ENCODE peak calls at places on chromosomes 6 and 20, in ten cellular contexts. One of them, this sample, is unnamed.

GRCh38 chr6:44661221-44661609 is 273.7 kb downstream of the CDC5L start:
- DNase-seq in SJSA1: no peak
- DNase-seq in mesendoderm: peak; percentile 64
- DNase-seq in PC-3: peak; percentile 34
- DNase-seq in small intestine: peak; percentile 23
- DNase-seq in cardiac muscle cell: no peak
- DNase-seq in GM06990: no peak
- DNase-seq in CD8-positive, alpha-beta T cell: no peak
- DNase-seq in prostate gland: peak; percentile 57
- DNase-seq in fibroblast of lung: no peak
- DNase-seq in this sample: no peak

GRCh38 chr20:44776977-44777376 is 31.3 kb downstream of the KCNK15 start:
- DNase-seq in SJSA1: no peak
- DNase-seq in mesendoderm: peak; percentile 56
- DNase-seq in PC-3: peak; percentile 51
- DNase-seq in small intestine: no peak
- DNase-seq in cardiac muscle cell: peak; percentile 74
- DNase-seq in GM06990: no peak
- DNase-seq in CD8-positive, alpha-beta T cell: no peak
- DNase-seq in prostate gland: no peak
- DNase-seq in fibroblast of lung: peak; percentile 23
- DNase-seq in this sample: no peak

GRCh38 chr6:551405-551804 is 105.5 kb downstream of the HUS1B start:
- DNase-seq in SJSA1: peak; percentile 84
- DNase-seq in mesendoderm: peak; percentile 91
- DNase-seq in PC-3: peak; percentile 47
- DNase-seq in small intestine: no peak
- DNase-seq in cardiac muscle cell: peak; percentile 64
- DNase-seq in GM06990: no peak
- DNase-seq in CD8-positive, alpha-beta T cell: no peak
- DNase-seq in prostate gland: no peak
- DNase-seq in fibroblast of lung: peak; percentile 32
- DNase-seq in this sample: peak; percentile 55

GRCh38 chr20:58042626-58043025 is 185.8 kb downstream of the ANKRD60 start:
- DNase-seq in SJSA1: no peak
- DNase-seq in mesendoderm: no peak
- DNase-seq in PC-3: no peak
- DNase-seq in small intestine: no peak
- DNase-seq in cardiac muscle cell: no peak
- DNase-seq in GM06990: no peak
- DNase-seq in CD8-positive, alpha-beta T cell: no peak
- DNase-seq in prostate gland: no peak
- DNase-seq in fibroblast of lung: no peak
- DNase-seq in this sample: no peak

GRCh38 chr20:45058168-45058850 is 42.6 kb downstream of the KCNS1 start:
- DNase-seq in SJSA1: no peak
- DNase-seq in mesendoderm: no peak
- DNase-seq in PC-3: no peak
- DNase-seq in small intestine: no peak
- DNase-seq in cardiac muscle cell: no peak
- DNase-seq in GM06990: no peak
- DNase-seq in CD8-positive, alpha-beta T cell: no peak
- DNase-seq in prostate gland: no peak
- DNase-seq in fibroblast of lung: no peak
- DNase-seq in this sample: no peak

GRCh38 chr20:25316506-25317190 is 68.8 kb downstream of the PYGB start:
- DNase-seq in SJSA1: no peak
- DNase-seq in mesendoderm: no peak
- DNase-seq in PC-3: no peak
- DNase-seq in small intestine: no peak
- DNase-seq in cardiac muscle cell: no peak
- DNase-seq in GM06990: no peak
- DNase-seq in CD8-positive, alpha-beta T cell: no peak
- DNase-seq in prostate gland: no peak
- DNase-seq in fibroblast of lung: no peak
- DNase-seq in this sample: no peak

GRCh38 chr6:26211963-26212362 is 124.7 kb downstream of the HFE start:
- DNase-seq in SJSA1: no peak
- DNase-seq in mesendoderm: no peak
- DNase-seq in PC-3: no peak
- DNase-seq in small intestine: no peak
- DNase-seq in cardiac muscle cell: no peak
- DNase-seq in GM06990: no peak
- DNase-seq in CD8-positive, alpha-beta T cell: no peak
- DNase-seq in prostate gland: no peak
- DNase-seq in fibroblast of lung: no peak
- DNase-seq in this sample: no peak

GRCh38 chr6:87264481-87264880 is 57.9 kb upstream of the SMIM8 start:
- DNase-seq in SJSA1: no peak
- DNase-seq in mesendoderm: no peak
- DNase-seq in PC-3: no peak
- DNase-seq in small intestine: no peak
- DNase-seq in cardiac muscle cell: no peak
- DNase-seq in GM06990: no peak
- DNase-seq in CD8-positive, alpha-beta T cell: no peak
- DNase-seq in prostate gland: no peak
- DNase-seq in fibroblast of lung: no peak
- DNase-seq in this sample: no peak

GRCh38 chr6:155530219-155530834 is 74.7 kb upstream of the NOX3 start:
- DNase-seq in SJSA1: no peak
- DNase-seq in mesendoderm: peak; percentile 28
- DNase-seq in PC-3: peak; percentile 60
- DNase-seq in small intestine: peak; percentile 17
- DNase-seq in cardiac muscle cell: peak; percentile 30
- DNase-seq in GM06990: no peak
- DNase-seq in CD8-positive, alpha-beta T cell: no peak
- DNase-seq in prostate gland: no peak
- DNase-seq in fibroblast of lung: peak; percentile 67
- DNase-seq in this sample: no peak

GRCh38 chr6:157755752-157756411 is 67.2 kb upstream of the SNX9 start:
- DNase-seq in SJSA1: no peak
- DNase-seq in mesendoderm: no peak
- DNase-seq in PC-3: no peak
- DNase-seq in small intestine: no peak
- DNase-seq in cardiac muscle cell: no peak
- DNase-seq in GM06990: no peak
- DNase-seq in CD8-positive, alpha-beta T cell: no peak
- DNase-seq in prostate gland: no peak
- DNase-seq in fibroblast of lung: no peak
- DNase-seq in this sample: no peak

GRCh38 chr6:13531956-13532355 is 42.4 kb upstream of the SIRT5 start:
- DNase-seq in SJSA1: no peak
- DNase-seq in mesendoderm: peak; percentile 95
- DNase-seq in PC-3: no peak
- DNase-seq in small intestine: no peak
- DNase-seq in cardiac muscle cell: no peak
- DNase-seq in GM06990: no peak
- DNase-seq in CD8-positive, alpha-beta T cell: no peak
- DNase-seq in prostate gland: no peak
- DNase-seq in fibroblast of lung: no peak
- DNase-seq in this sample: no peak

GRCh38 chr6:18561006-18561750 is 174.0 kb downstream of the RNF144B start:
- DNase-seq in SJSA1: no peak
- DNase-seq in mesendoderm: no peak
- DNase-seq in PC-3: no peak
- DNase-seq in small intestine: no peak
- DNase-seq in cardiac muscle cell: no peak
- DNase-seq in GM06990: no peak
- DNase-seq in CD8-positive, alpha-beta T cell: no peak
- DNase-seq in prostate gland: no peak
- DNase-seq in fibroblast of lung: no peak
- DNase-seq in this sample: peak; percentile 21

GRCh38 chr6:105397987-105398386 is 4.9 kb downstream of the PREP start:
- DNase-seq in SJSA1: no peak
- DNase-seq in mesendoderm: peak; percentile 55
- DNase-seq in PC-3: no peak
- DNase-seq in small intestine: no peak
- DNase-seq in cardiac muscle cell: peak; percentile 38
- DNase-seq in GM06990: no peak
- DNase-seq in CD8-positive, alpha-beta T cell: no peak
- DNase-seq in prostate gland: no peak
- DNase-seq in fibroblast of lung: no peak
- DNase-seq in this sample: no peak

GRCh38 chr20:54134445-54135220 is 39.2 kb downstream of the CYP24A1 start:
- DNase-seq in SJSA1: peak; percentile 60
- DNase-seq in mesendoderm: no peak
- DNase-seq in PC-3: peak; percentile 98
- DNase-seq in small intestine: no peak
- DNase-seq in cardiac muscle cell: no peak
- DNase-seq in GM06990: no peak
- DNase-seq in CD8-positive, alpha-beta T cell: no peak
- DNase-seq in prostate gland: no peak
- DNase-seq in fibroblast of lung: no peak
- DNase-seq in this sample: no peak

GRCh38 chr20:32762754-32763201 is 593 bp downstream of the DNMT3B start:
- DNase-seq in SJSA1: no peak
- DNase-seq in mesendoderm: peak; percentile 49
- DNase-seq in PC-3: peak; percentile 9
- DNase-seq in small intestine: no peak
- DNase-seq in cardiac muscle cell: peak; percentile 47
- DNase-seq in GM06990: no peak
- DNase-seq in CD8-positive, alpha-beta T cell: peak; percentile 63
- DNase-seq in prostate gland: no peak
- DNase-seq in fibroblast of lung: no peak
- DNase-seq in this sample: peak; percentile 63

GRCh38 chr20:32764000-32764960 is 2.1 kb downstream of the DNMT3B start:
- DNase-seq in SJSA1: no peak
- DNase-seq in mesendoderm: peak; percentile 97
- DNase-seq in PC-3: no peak
- DNase-seq in small intestine: no peak
- DNase-seq in cardiac muscle cell: no peak
- DNase-seq in GM06990: no peak
- DNase-seq in CD8-positive, alpha-beta T cell: no peak
- DNase-seq in prostate gland: no peak
- DNase-seq in fibroblast of lung: no peak
- DNase-seq in this sample: no peak

GRCh38 chr20:32763202-32763999 is 1.2 kb downstream of the DNMT3B start:
- DNase-seq in SJSA1: no peak
- DNase-seq in mesendoderm: peak; percentile 62
- DNase-seq in PC-3: peak; percentile 34
- DNase-seq in small intestine: peak; percentile 23
- DNase-seq in cardiac muscle cell: no peak
- DNase-seq in GM06990: no peak
- DNase-seq in CD8-positive, alpha-beta T cell: no peak
- DNase-seq in prostate gland: no peak
- DNase-seq in fibroblast of lung: no peak
- DNase-seq in this sample: no peak

GRCh38 chr20:32761831-32762753 is at the start of gene DNMT3B:
- DNase-seq in SJSA1: peak; percentile 90
- DNase-seq in mesendoderm: peak; percentile 96
- DNase-seq in PC-3: peak; percentile 88
- DNase-seq in small intestine: peak; percentile 44
- DNase-seq in cardiac muscle cell: peak; percentile 87
- DNase-seq in GM06990: peak; percentile 78
- DNase-seq in CD8-positive, alpha-beta T cell: peak; percentile 77
- DNase-seq in prostate gland: peak; percentile 69
- DNase-seq in fibroblast of lung: peak; percentile 74
- DNase-seq in this sample: peak; percentile 93

DNA sequence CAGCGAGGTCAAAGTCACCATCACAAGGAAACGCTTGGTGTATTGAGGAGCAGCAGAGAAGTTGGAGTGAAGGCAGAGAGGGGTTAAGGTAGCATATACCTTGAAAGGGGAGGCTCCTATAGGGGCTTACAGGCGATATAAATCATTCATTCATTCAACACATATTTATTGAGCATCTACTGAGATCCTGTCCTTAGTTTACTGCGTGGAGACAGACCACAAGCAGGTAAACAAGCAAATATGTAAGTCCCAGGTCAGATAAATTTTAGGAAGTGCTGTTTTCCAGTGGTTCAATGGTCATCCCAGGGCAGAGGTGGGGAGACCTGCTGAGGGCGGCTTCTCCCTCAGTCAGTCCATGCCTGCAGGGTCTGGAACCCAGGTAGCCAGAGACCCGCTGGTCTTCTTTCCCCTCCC is 761 bp upstream of the DNMT3B start:
- DNase-seq in SJSA1: no peak
- DNase-seq in mesendoderm: no peak
- DNase-seq in PC-3: no peak
- DNase-seq in small intestine: no peak
- DNase-seq in cardiac muscle cell: no peak
- DNase-seq in GM06990: no peak
- DNase-seq in CD8-positive, alpha-beta T cell: no peak
- DNase-seq in prostate gland: no peak
- DNase-seq in fibroblast of lung: no peak
- DNase-seq in this sample: no peak
- H3K4me3 ChIP-seq in SJSA1: peak overlapping the region; percentile 93
- H3K4me3 ChIP-seq in mesendoderm: no peak overlapping the region
- H3K4me3 ChIP-seq in PC-3: peak overlapping the region; percentile 98
- H3K4me3 ChIP-seq in small intestine: no peak overlapping the region
- H3K4me3 ChIP-seq in cardiac muscle cell: no peak overlapping the region
- H3K4me3 ChIP-seq in GM06990: peak overlapping the region; percentile 72
- H3K4me3 ChIP-seq in CD8-positive, alpha-beta T cell: peak overlapping the region; percentile 65
- H3K4me3 ChIP-seq in prostate gland: peak overlapping the region; percentile 69
- H3K4me3 ChIP-seq in fibroblast of lung: no peak overlapping the region
- H3K4me3 ChIP-seq in this sample: peak overlapping the region; percentile 94

GRCh38 chr6:68391953-68392352 is 243.1 kb upstream of the ADGRB3 start:
- DNase-seq in SJSA1: no peak
- DNase-seq in mesendoderm: no peak
- DNase-seq in PC-3: no peak
- DNase-seq in small intestine: no peak
- DNase-seq in cardiac muscle cell: no peak
- DNase-seq in GM06990: no peak
- DNase-seq in CD8-positive, alpha-beta T cell: no peak
- DNase-seq in prostate gland: no peak
- DNase-seq in fibroblast of lung: no peak
- DNase-seq in this sample: no peak
- H3K4me3 ChIP-seq in SJSA1: no peak overlapping the region
- H3K4me3 ChIP-seq in mesendoderm: no peak overlapping the region
- H3K4me3 ChIP-seq in PC-3: no peak overlapping the region
- H3K4me3 ChIP-seq in small intestine: no peak overlapping the region
- H3K4me3 ChIP-seq in cardiac muscle cell: no peak overlapping the region
- H3K4me3 ChIP-seq in GM06990: no peak overlapping the region
- H3K4me3 ChIP-seq in CD8-positive, alpha-beta T cell: no peak overlapping the region
- H3K4me3 ChIP-seq in prostate gland: no peak overlapping the region
- H3K4me3 ChIP-seq in fibroblast of lung: no peak overlapping the region
- H3K4me3 ChIP-seq in this sample: no peak overlapping the region

DNA sequence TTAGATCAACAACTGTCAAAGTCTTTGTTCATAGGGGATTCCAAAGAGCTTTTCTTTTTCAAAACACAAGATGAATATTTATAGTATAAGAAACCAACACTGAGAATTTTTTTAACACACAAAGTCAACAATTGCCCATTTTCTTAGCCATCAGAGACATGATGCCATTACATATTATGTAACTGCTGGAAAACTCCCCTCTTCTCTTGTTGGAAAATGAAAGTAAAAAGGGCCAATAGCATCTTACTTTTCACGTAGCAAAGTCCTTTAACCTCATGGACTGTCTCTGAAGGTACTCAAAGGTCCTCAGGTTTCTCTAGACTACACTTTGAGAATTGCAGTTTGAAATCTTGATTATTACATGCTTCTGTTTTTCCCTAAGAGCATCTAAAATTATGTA is 67.6 kb downstream of the LPA start:
- DNase-seq in SJSA1: no peak
- DNase-seq in mesendoderm: no peak
- DNase-seq in PC-3: no peak
- DNase-seq in small intestine: no peak
- DNase-seq in cardiac muscle cell: no peak
- DNase-seq in GM06990: no peak
- DNase-seq in CD8-positive, alpha-beta T cell: no peak
- DNase-seq in prostate gland: no peak
- DNase-seq in fibroblast of lung: no peak
- DNase-seq in this sample: no peak
- H3K4me3 ChIP-seq in SJSA1: no peak overlapping the region
- H3K4me3 ChIP-seq in mesendoderm: no peak overlapping the region
- H3K4me3 ChIP-seq in PC-3: no peak overlapping the region
- H3K4me3 ChIP-seq in small intestine: no peak overlapping the region
- H3K4me3 ChIP-seq in cardiac muscle cell: no peak overlapping the region
- H3K4me3 ChIP-seq in GM06990: no peak overlapping the region
- H3K4me3 ChIP-seq in CD8-positive, alpha-beta T cell: no peak overlapping the region
- H3K4me3 ChIP-seq in prostate gland: no peak overlapping the region
- H3K4me3 ChIP-seq in fibroblast of lung: no peak overlapping the region
- H3K4me3 ChIP-seq in this sample: no peak overlapping the region

GRCh38 chr6:111566873-111567517 is 38.7 kb downstream of the TRAF3IP2 start:
- DNase-seq in SJSA1: no peak
- DNase-seq in mesendoderm: no peak
- DNase-seq in PC-3: no peak
- DNase-seq in small intestine: no peak
- DNase-seq in cardiac muscle cell: no peak
- DNase-seq in GM06990: no peak
- DNase-seq in CD8-positive, alpha-beta T cell: no peak
- DNase-seq in prostate gland: no peak
- DNase-seq in fibroblast of lung: peak; percentile 41
- DNase-seq in this sample: no peak
- H3K4me3 ChIP-seq in SJSA1: no peak overlapping the region
- H3K4me3 ChIP-seq in mesendoderm: no peak overlapping the region
- H3K4me3 ChIP-seq in PC-3: no peak overlapping the region
- H3K4me3 ChIP-seq in small intestine: no peak overlapping the region
- H3K4me3 ChIP-seq in cardiac muscle cell: no peak overlapping the region
- H3K4me3 ChIP-seq in GM06990: no peak overlapping the region
- H3K4me3 ChIP-seq in CD8-positive, alpha-beta T cell: no peak overlapping the region
- H3K4me3 ChIP-seq in prostate gland: peak overlapping the region; percentile 10
- H3K4me3 ChIP-seq in fibroblast of lung: no peak overlapping the region
- H3K4me3 ChIP-seq in this sample: no peak overlapping the region